ENCODE peak calls at places on chromosome 20, in ten cellular contexts. B is adipocyte, I is tibial artery, R is A549, G is thoracic aorta, O is ovary, Z is heart right ventricle, D is small intestine, E is cardiac muscle cell, V is colonic mucosa. X is an unnamed sample.
A peak's percentile ranks its signal among the peaks of the same experiment; 100 is the strongest.

GRCh38 chr20:32539063-32539816 is 45.9 kb downstream of the NOL4L start:
- DNase-seq in B (no peak), I (no peak), R (no peak), G (no peak), O (no peak), Z (no peak), D (peak; percentile 36), E (no peak), V (peak; percentile 46), X (no peak)

GRCh38 chr20:61789329-61789728 is 276.4 kb downstream of the TAF4 start:
- DNase-seq in B (no peak), I (no peak), R (no peak), G (no peak), O (no peak), Z (no peak), D (no peak), E (no peak), V (no peak), X (peak; percentile 15)

GRCh38 chr20:38243617-38244016 is 16.9 kb downstream of the KIAA1755 start:
- DNase-seq in B (no peak), I (no peak), R (no peak), G (no peak), O (no peak), Z (no peak), D (no peak), E (no peak), V (no peak), X (no peak)

GRCh38 chr20:23203310-23203709 is 117.2 kb upstream of the CD93 start:
- DNase-seq in B (no peak), I (no peak), R (no peak), G (no peak), O (no peak), Z (no peak), D (no peak), E (no peak), V (no peak), X (no peak)

GRCh38 chr20:16864069-16864468 is 115.9 kb downstream of the OTOR start:
- DNase-seq in B (peak; percentile 8), I (no peak), R (no peak), G (no peak), O (no peak), Z (no peak), D (no peak), E (no peak), V (no peak), X (no peak)

GRCh38 chr20:41533537-41534136 is 84.5 kb downstream of the CHD6 start:
- DNase-seq in B (no peak), I (no peak), R (no peak), G (no peak), O (no peak), Z (no peak), D (peak; percentile 24), E (no peak), V (peak; percentile 37), X (no peak)

GRCh38 chr20:35517125-35517524 is 12.3 kb downstream of the C20orf173 start:
- DNase-seq in B (no peak), I (no peak), R (no peak), G (no peak), O (no peak), Z (peak; percentile 25), D (no peak), E (no peak), V (no peak), X (no peak)

GRCh38 chr20:49668181-49668877 is 45.3 kb downstream of the B4GALT5 start:
- DNase-seq in B (no peak), I (no peak), R (no peak), G (no peak), O (no peak), Z (peak; percentile 25), D (peak; percentile 83), E (no peak), V (no peak), X (peak; percentile 66)

GRCh38 chr20:64093013-64093503 is 8.9 kb upstream of the LKAAEAR1 start:
- DNase-seq in B (no peak), I (no peak), R (no peak), G (no peak), O (no peak), Z (no peak), D (no peak), E (no peak), V (no peak), X (no peak)

GRCh38 chr20:9467995-9468394 is 46.4 kb upstream of the LAMP5 start:
- DNase-seq in B (no peak), I (no peak), R (peak; percentile 16), G (no peak), O (no peak), Z (no peak), D (no peak), E (no peak), V (no peak), X (no peak)

GRCh38 chr20:32274359-32274758 is 3.1 kb upstream of the KIF3B start:
- DNase-seq in B (no peak), I (peak; percentile 3), R (no peak), G (no peak), O (no peak), Z (no peak), D (no peak), E (no peak), V (no peak), X (no peak)

GRCh38 chr20:1474817-1475603 is 8.4 kb upstream of the NSFL1C start:
- DNase-seq in B (no peak), I (no peak), R (no peak), G (no peak), O (no peak), Z (no peak), D (peak; percentile 21), E (no peak), V (no peak), X (no peak)

GRCh38 chr20:45496166-45496565 is 19.3 kb downstream of the SPINT3 start:
- DNase-seq in B (no peak), I (no peak), R (no peak), G (no peak), O (no peak), Z (no peak), D (peak; percentile 40), E (no peak), V (peak; percentile 55), X (no peak)

GRCh38 chr20:38536310-38536709 is 44.7 kb upstream of the ADIG start:
- DNase-seq in B (peak; percentile 33), I (no peak), R (no peak), G (no peak), O (no peak), Z (no peak), D (no peak), E (no peak), V (no peak), X (no peak)

GRCh38 chr20:46640044-46640443 is 11.2 kb downstream of the SLC13A3 start:
- DNase-seq in B (no peak), I (no peak), R (no peak), G (no peak), O (no peak), Z (no peak), D (no peak), E (no peak), V (no peak), X (no peak)

DNA sequence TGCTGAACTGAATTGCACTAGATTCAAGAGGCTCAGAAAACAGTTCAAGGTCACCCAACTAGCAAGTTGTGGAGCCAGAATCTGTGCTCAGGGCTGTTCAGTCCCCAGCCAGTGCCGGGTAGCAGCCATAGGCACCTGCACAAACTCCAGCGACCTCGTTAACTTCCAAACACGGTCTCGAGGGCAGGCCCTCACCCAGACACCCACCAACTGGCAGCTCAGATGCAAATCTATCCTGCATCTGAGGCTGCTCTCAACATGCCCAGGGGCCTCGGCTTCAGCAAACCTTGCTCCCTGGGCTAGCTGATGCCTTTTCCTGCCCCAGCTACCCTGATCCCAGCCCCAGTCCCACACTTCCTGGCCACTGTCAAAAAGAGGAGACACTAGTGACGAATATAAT is 3.7 kb downstream of the JPH2 start:
- DNase-seq in B (no peak), I (no peak), R (no peak), G (no peak), O (no peak), Z (no peak), D (no peak), E (no peak), V (no peak), X (no peak)
- H3K4me3 ChIP-seq in B (no peak overlapping the region), I (peak overlapping the region; percentile 88), R (no peak overlapping the region), G (peak overlapping the region; percentile 91), O (peak overlapping the region; percentile 44), Z (peak overlapping the region; percentile 29), D (no peak overlapping the region), E (peak overlapping the region; percentile 26), V (peak overlapping the region; percentile 1), X (no peak overlapping the region)

DNA sequence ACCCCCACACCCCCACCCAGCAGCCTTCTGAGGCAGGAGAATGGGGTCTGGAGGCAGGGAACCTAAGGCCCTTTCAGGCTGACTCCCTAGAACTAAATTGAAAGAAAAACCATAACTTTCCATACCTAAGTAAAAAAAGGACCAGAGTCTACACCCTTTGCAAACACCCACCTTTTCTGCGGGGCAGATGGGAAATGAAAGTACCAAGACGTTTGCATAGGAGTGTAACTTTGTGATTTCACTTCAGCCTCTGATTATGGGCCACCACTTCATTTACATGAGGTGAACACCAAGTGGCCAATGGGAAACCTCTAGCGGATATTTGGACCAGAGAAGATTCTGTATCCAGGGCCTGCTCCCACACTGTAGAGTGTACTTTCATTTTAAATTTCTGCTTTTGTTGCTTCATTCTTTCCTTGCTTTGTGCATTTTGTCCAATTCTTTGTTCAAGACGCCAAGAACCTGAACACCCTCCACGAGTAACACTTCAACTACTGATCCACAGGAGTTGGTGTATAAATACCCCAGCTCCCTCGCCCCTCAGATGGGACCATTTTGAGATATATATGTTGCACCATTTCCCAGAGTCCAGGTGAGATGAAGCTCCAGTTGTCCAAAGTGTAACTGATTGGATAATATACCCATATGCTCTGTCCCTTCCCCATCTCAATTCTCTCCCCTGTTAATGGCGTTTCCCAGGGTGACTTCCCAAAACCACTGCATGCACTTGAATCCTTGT is 18.9 kb upstream of the SRSF6 start:
- DNase-seq in B (no peak), I (no peak), R (no peak), G (no peak), O (no peak), Z (no peak), D (no peak), E (no peak), V (no peak), X (no peak)
- H3K4me1 ChIP-seq in B (no peaks in the 10 kb centered on the region), I (no peaks in the 10 kb centered on the region), R (no peaks in the 10 kb centered on the region), G (no peaks in the 10 kb centered on the region), O (no peaks in the 10 kb centered on the region), Z (no peaks in the 10 kb centered on the region), D (no peaks in the 10 kb centered on the region), E (no peaks in the 10 kb centered on the region), V (no peaks in the 10 kb centered on the region), X (no peaks in the 10 kb centered on the region)

GRCh38 chr20:20317195-20318113 is 50.5 kb upstream of the INSM1 start:
- DNase-seq in B (no peak), I (no peak), R (no peak), G (no peak), O (no peak), Z (no peak), D (no peak), E (no peak), V (no peak), X (no peak)
- H3K4me3 ChIP-seq in B (no peak overlapping the region), I (no peak overlapping the region), R (no peak overlapping the region), G (no peak overlapping the region), O (no peak overlapping the region), Z (no peak overlapping the region), D (no peak overlapping the region), E (no peak overlapping the region), V (no peak overlapping the region), X (no peak overlapping the region)

DNA sequence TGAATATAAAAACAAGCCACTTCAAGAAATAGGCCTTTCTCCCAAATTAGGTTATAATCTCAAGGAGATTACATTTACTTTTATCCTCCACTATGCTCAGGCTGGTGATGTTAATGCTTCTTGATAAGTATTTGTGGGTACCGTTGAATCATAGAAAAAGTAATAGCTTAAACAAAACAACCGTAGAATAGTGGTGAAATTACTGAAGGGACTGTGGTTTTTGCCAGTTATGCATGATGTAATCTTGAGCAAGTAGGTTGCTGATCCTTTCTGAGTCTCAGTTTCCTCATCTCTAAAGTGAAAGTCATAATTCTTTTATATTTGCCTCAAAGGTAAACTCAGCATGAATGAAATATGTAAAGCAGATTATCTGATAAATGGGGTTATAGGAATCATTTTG is 187.3 kb upstream of the JAG1 start:
- DNase-seq in B (peak; percentile 69), I (no peak), R (no peak), G (no peak), O (no peak), Z (no peak), D (no peak), E (peak; percentile 51), V (no peak), X (no peak)
- H3K4me1 ChIP-seq in B (peaks cover 25% of the 10 kb centered on the region), I (peaks cover 50% of the 10 kb centered on the region), R (peaks cover 78% of the 10 kb centered on the region), G (peaks cover 60% of the 10 kb centered on the region), O (peaks cover 7% of the 10 kb centered on the region), Z (peaks cover 45% of the 10 kb centered on the region), D (peaks cover 10% of the 10 kb centered on the region), E (no peaks in the 10 kb centered on the region), V (peaks cover 19% of the 10 kb centered on the region), X (peaks cover 16% of the 10 kb centered on the region)